ENCODE peak calls at places on chromosomes 7 and 10, in ten cellular contexts. Z is gastrocnemius medialis, S is keratinocyte, X is HCT116, T is prostate gland, F is A549, L is fibroblast of lung, P is IMR-90, N is left lung, O is DND-41. R is an unnamed sample.
A peak's percentile ranks its signal among the peaks of the same experiment; 100 is the strongest.

GRCh38 chr7:33500590-33500989 is 371.2 kb downstream of the BBS9 start:
- DNase-seq in P (peak; percentile 10), O (no peak), Z (no peak), L (no peak), N (no peak), S (no peak), F (no peak), X (no peak), T (no peak), R (no peak)

GRCh38 chr7:128210036-128210347 is 31.1 kb upstream of the LEP start:
- DNase-seq in L (no peak), F (no peak), N (no peak), T (no peak), P (no peak), S (no peak), Z (no peak), X (no peak), O (no peak), R (no peak)

GRCh38 chr7:89728550-89728949 is 425.7 kb upstream of the STEAP1 start:
- DNase-seq in S (no peak), L (no peak), O (no peak), Z (no peak), P (no peak), F (no peak), T (no peak), N (no peak), X (no peak), R (no peak)

GRCh38 chr7:73338321-73338720 is 10.4 kb downstream of the FKBP6 start:
- DNase-seq in S (no peak), T (no peak), L (peak; percentile 84), O (no peak), F (no peak), P (peak; percentile 74), X (no peak), Z (no peak), N (no peak), R (no peak)

GRCh38 chr10:71707240-71707789 is 12.3 kb downstream of the C10orf105 start:
- DNase-seq in X (no peak), P (no peak), N (no peak), S (no peak), L (no peak), O (no peak), F (no peak), T (no peak), Z (no peak), R (no peak)

GRCh38 chr7:572668-573495 is 53.2 kb upstream of the PDGFA start:
- DNase-seq in N (peak; percentile 75), T (no peak), F (no peak), S (no peak), O (no peak), L (no peak), P (no peak), Z (no peak), X (no peak), R (peak; percentile 65)

GRCh38 chr7:139669106-139670061 is 108.4 kb downstream of the HIPK2 start:
- DNase-seq in Z (no peak), N (no peak), T (no peak), X (no peak), F (no peak), S (no peak), O (no peak), L (no peak), P (no peak), R (no peak)

GRCh38 chr7:14739496-14740185 is 162.9 kb downstream of the DGKB start:
- DNase-seq in N (peak; percentile 59), Z (no peak), O (no peak), P (no peak), L (no peak), X (no peak), T (no peak), S (no peak), F (no peak), R (no peak)

GRCh38 chr7:131606346-131607290 is 50.2 kb upstream of the PODXL start:
- DNase-seq in L (no peak), S (no peak), F (no peak), N (no peak), T (peak; percentile 54), Z (no peak), X (no peak), P (no peak), O (no peak), R (no peak)

GRCh38 chr7:22442187-22442886 is 57.7 kb downstream of the STEAP1B start:
- DNase-seq in N (peak; percentile 68), Z (no peak), F (no peak), X (no peak), L (no peak), T (no peak), O (no peak), S (no peak), P (no peak), R (no peak)

GRCh38 chr10:85235258-85235657 is 906.9 kb downstream of the CCSER2 start:
- DNase-seq in X (no peak), N (no peak), S (no peak), O (no peak), P (no peak), F (no peak), Z (no peak), L (no peak), T (no peak), R (no peak)

GRCh38 chr10:62037890-62038608 is 136.6 kb downstream of the ARID5B start:
- DNase-seq in L (no peak), F (peak; percentile 64), O (no peak), N (no peak), T (no peak), P (no peak), S (no peak), X (no peak), Z (no peak), R (no peak)

GRCh38 chr7:138954545-138955475 is 26.4 kb downstream of the KIAA1549 start:
- DNase-seq in F (no peak), X (no peak), O (no peak), L (no peak), P (no peak), T (no peak), N (no peak), S (no peak), Z (no peak), R (no peak)

GRCh38 chr7:127189885-127190284 is 62.9 kb downstream of the GRM8 start:
- DNase-seq in L (no peak), S (no peak), Z (no peak), T (no peak), P (no peak), O (no peak), X (no peak), F (no peak), N (no peak), R (no peak)

GRCh38 chr10:88952647-88953111 is at the start of gene ACTA2:
- DNase-seq in O (no peak), X (no peak), S (no peak), F (no peak), L (peak; percentile 67), Z (no peak), T (peak; percentile 29), N (no peak), P (peak; percentile 84), R (peak; percentile 87)

GRCh38 chr7:83427929-83428328 is 221.0 kb downstream of the SEMA3E start:
- DNase-seq in L (no peak), Z (no peak), T (no peak), F (peak; percentile 6), X (peak; percentile 12), N (no peak), O (no peak), P (no peak), S (no peak), R (no peak)

GRCh38 chr10:46220187-46220586 is 66.6 kb upstream of the ANTXRL start:
- DNase-seq in Z (no peak), O (no peak), S (no peak), N (no peak), T (no peak), F (no peak), P (no peak), X (no peak), L (no peak), R (no peak)

GRCh38 chr7:35969055-35969454 is 168.2 kb downstream of the SEPTIN7 start:
- DNase-seq in F (no peak), X (no peak), O (no peak), L (no peak), S (no peak), P (no peak), N (no peak), T (no peak), Z (no peak), R (no peak)

GRCh38 chr7:35968140-35968940 is 167.5 kb downstream of the SEPTIN7 start:
- DNase-seq in X (no peak), F (no peak), L (no peak), S (no peak), O (no peak), N (no peak), P (no peak), T (no peak), Z (no peak), R (peak; percentile 69)

GRCh38 chr7:35967366-35968139 is 166.7 kb downstream of the SEPTIN7 start:
- DNase-seq in L (no peak), N (peak; percentile 80), F (no peak), Z (no peak), P (no peak), S (no peak), O (no peak), T (no peak), X (no peak), R (peak; percentile 61)

GRCh38 chr7:35970458-35970857 is 169.6 kb downstream of the SEPTIN7 start:
- DNase-seq in L (no peak), N (no peak), Z (no peak), P (no peak), S (no peak), T (no peak), F (no peak), O (no peak), X (no peak), R (no peak)

GRCh38 chr7:35971133-35971995 is 170.5 kb downstream of the SEPTIN7 start:
- DNase-seq in P (no peak), S (no peak), N (peak; percentile 87), O (no peak), L (no peak), X (no peak), F (peak; percentile 19), T (no peak), Z (no peak), R (no peak)
- TF ChIP-seq CTCF in P (no peak), S (peak; percentile 51), N (peak; percentile 33), O (no peak), L (no peak), X (no peak), F (peak; percentile 50), T (no peak), Z (peak; percentile 34), R (no peak)

GRCh38 chr7:44984478-44984758 is 5.6 kb upstream of the MYO1G start:
- DNase-seq in S (no peak), T (no peak), P (no peak), F (no peak), Z (no peak), N (no peak), L (no peak), X (no peak), O (no peak), R (no peak)
- H3K4me3 ChIP-seq in S (peak overlapping the region; percentile 100), T (no peak overlapping the region), P (no peak overlapping the region), F (peak overlapping the region; percentile 64), Z (no peak overlapping the region), N (no peak overlapping the region), L (peak overlapping the region; percentile 30), X (no peak overlapping the region), O (peak overlapping the region; percentile 90), R (no peak overlapping the region)

GRCh38 chr7:100373261-100373831 is at the start of gene PILRA:
- DNase-seq in Z (no peak), L (peak; percentile 20), X (no peak), O (no peak), F (no peak), N (peak; percentile 89), P (no peak), T (no peak), S (no peak), R (peak; percentile 68)
- H3K27ac ChIP-seq in Z (peak within 1 kb of the TSS; percentile 18), L (no peak within 1 kb of the TSS), X (no peak within 1 kb of the TSS), O (peak within 1 kb of the TSS; percentile 61), F (no peak within 1 kb of the TSS), N (peak within 1 kb of the TSS; percentile 94), P (no peak within 1 kb of the TSS), T (no peak within 1 kb of the TSS), S (no peak within 1 kb of the TSS), R (no peak within 1 kb of the TSS)

GRCh38 chr7:27156508-27156898 is at the start of gene HOXA7:
- DNase-seq in P (peak; percentile 63), O (peak; percentile 76), N (peak; percentile 72), T (no peak), F (peak; percentile 73), X (no peak), L (peak; percentile 73), Z (peak; percentile 74), S (no peak), R (peak; percentile 96)
- TF ChIP-seq CTCF in P (no peak), O (no peak), N (no peak), T (no peak), F (no peak), X (no peak), L (no peak), Z (no peak), S (no peak), R (no peak)

R was measured in kidney.